ENCODE peak calls at places on chromosomes 7 and 10, in ten cellular contexts. H, R, N, X, U, I, E, Y, Z and W are unnamed samples.

GRCh38 chr10:118958984-118959916 is 70.3 kb upstream of the NANOS1 start:
- DNase-seq in H (peak; percentile 36), R (peak; percentile 84), N (peak; percentile 79), X (peak; percentile 36), U (no peak), I (no peak), E (peak; percentile 86), Y (no peak), Z (peak; percentile 65), W (peak; percentile 82)

GRCh38 chr7:64885520-64886240 is 17.4 kb upstream of the ZNF273 start:
- DNase-seq in H (no peak), R (no peak), N (no peak), X (no peak), U (no peak), I (no peak), E (no peak), Y (no peak), Z (no peak), W (no peak)

GRCh38 chr10:33143160-33143728 is 185.2 kb upstream of the ITGB1 start:
- DNase-seq in H (peak; percentile 86), R (no peak), N (peak; percentile 100), X (no peak), U (no peak), I (no peak), E (peak; percentile 70), Y (peak; percentile 59), Z (no peak), W (no peak)

GRCh38 chr7:27199820-27200760 is at the start of gene HOXA13:
- DNase-seq in H (no peak), R (no peak), N (peak; percentile 92), X (peak; percentile 89), U (no peak), I (no peak), E (no peak), Y (no peak), Z (peak; percentile 83), W (no peak)

GRCh38 chr7:100612730-100613446 is 548 bp downstream of the MOSPD3 start:
- DNase-seq in H (no peak), R (no peak), N (peak; percentile 11), X (peak; percentile 36), U (no peak), I (no peak), E (no peak), Y (no peak), Z (no peak), W (no peak)

GRCh38 chr7:133699390-133699789 is 427.8 kb upstream of the LRGUK start:
- DNase-seq in H (peak; percentile 27), R (no peak), N (no peak), X (no peak), U (no peak), I (no peak), E (peak; percentile 15), Y (no peak), Z (no peak), W (no peak)

GRCh38 chr7:107201795-107202450 is 33.1 kb downstream of the HBP1 start:
- DNase-seq in H (no peak), R (peak; percentile 73), N (peak; percentile 80), X (peak; percentile 47), U (no peak), I (peak; percentile 80), E (peak; percentile 24), Y (no peak), Z (peak; percentile 55), W (peak; percentile 33)

GRCh38 chr7:2517004-2517403 is 2.6 kb upstream of the LFNG start:
- DNase-seq in H (peak; percentile 96), R (no peak), N (peak; percentile 71), X (no peak), U (no peak), I (no peak), E (peak; percentile 79), Y (peak; percentile 79), Z (no peak), W (no peak)

GRCh38 chr10:49281461-49281860 is 17.5 kb upstream of the C10orf71 start:
- DNase-seq in H (no peak), R (peak; percentile 35), N (no peak), X (no peak), U (no peak), I (no peak), E (no peak), Y (no peak), Z (no peak), W (no peak)

GRCh38 chr10:103576862-103577261 is 83.4 kb downstream of the NEURL1 start:
- DNase-seq in H (no peak), R (no peak), N (peak; percentile 17), X (no peak), U (no peak), I (peak; percentile 67), E (no peak), Y (no peak), Z (no peak), W (no peak)

GRCh38 chr7:83546586-83546985 is 102.4 kb downstream of the SEMA3E start:
- DNase-seq in H (peak; percentile 76), R (no peak), N (peak; percentile 70), X (no peak), U (no peak), I (no peak), E (peak; percentile 4), Y (no peak), Z (no peak), W (no peak)

GRCh38 chr7:83548250-83548649 is 100.7 kb downstream of the SEMA3E start:
- DNase-seq in H (no peak), R (no peak), N (no peak), X (no peak), U (no peak), I (no peak), E (no peak), Y (no peak), Z (no peak), W (no peak)

GRCh38 chr7:83547526-83547925 is 101.4 kb downstream of the SEMA3E start:
- DNase-seq in H (peak; percentile 99), R (no peak), N (peak; percentile 95), X (peak; percentile 52), U (no peak), I (peak; percentile 48), E (peak; percentile 48), Y (no peak), Z (peak; percentile 55), W (no peak)

GRCh38 chr7:83550100-83550499 is 98.8 kb downstream of the SEMA3E start:
- DNase-seq in H (peak; percentile 83), R (no peak), N (no peak), X (no peak), U (no peak), I (no peak), E (peak; percentile 57), Y (peak; percentile 21), Z (no peak), W (no peak)
- H3K4me3 ChIP-seq in H (no peak overlapping the region), R (no peak overlapping the region), N (no peak overlapping the region), X (no peak overlapping the region), U (no peak overlapping the region), I (no peak overlapping the region), E (no peak overlapping the region), Y (no peak overlapping the region), Z (no peak overlapping the region), W (no peak overlapping the region)

DNA sequence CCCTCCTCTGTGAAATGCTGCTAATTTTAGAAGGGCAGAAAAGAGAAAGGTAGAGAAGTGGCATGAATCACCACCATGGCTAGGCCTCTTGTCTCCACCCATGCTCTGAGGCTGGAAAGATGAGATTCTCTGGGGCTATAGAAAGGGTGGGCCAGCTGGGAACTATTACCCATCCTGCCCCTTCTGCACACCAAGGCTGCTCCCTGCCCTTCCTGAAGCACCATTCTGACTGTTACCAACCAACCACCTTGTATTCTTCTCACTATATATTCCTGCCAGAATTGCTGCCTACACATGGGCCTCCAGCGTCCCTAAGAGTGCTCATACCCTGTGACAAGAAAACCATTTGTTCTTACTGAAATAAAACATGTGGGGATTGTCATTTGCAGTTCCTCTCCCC is 11.4 kb upstream of the DLX6 start:
- DNase-seq in H (no peak), R (no peak), N (no peak), X (no peak), U (no peak), I (no peak), E (no peak), Y (no peak), Z (no peak), W (no peak)
- H3K4me3 ChIP-seq in H (no peak overlapping the region), R (no peak overlapping the region), N (no peak overlapping the region), X (no peak overlapping the region), U (no peak overlapping the region), I (no peak overlapping the region), E (no peak overlapping the region), Y (no peak overlapping the region), Z (no peak overlapping the region), W (no peak overlapping the region)

GRCh38 chr10:117740696-117741222 is 198.2 kb downstream of the EMX2 start:
- DNase-seq in H (no peak), R (no peak), N (no peak), X (no peak), U (no peak), I (no peak), E (no peak), Y (no peak), Z (no peak), W (no peak)
- H3K4me3 ChIP-seq in H (no peak overlapping the region), R (no peak overlapping the region), N (no peak overlapping the region), X (no peak overlapping the region), U (no peak overlapping the region), I (no peak overlapping the region), E (no peak overlapping the region), Y (no peak overlapping the region), Z (no peak overlapping the region), W (no peak overlapping the region)

GRCh38 chr10:21510218-21511070 is 15.0 kb downstream of the SKIDA1 start:
- DNase-seq in H (no peak), R (no peak), N (no peak), X (no peak), U (no peak), I (no peak), E (peak; percentile 36), Y (no peak), Z (no peak), W (no peak)
- H3K4me3 ChIP-seq in H (peak overlapping the region; percentile 35), R (peak overlapping the region; percentile 62), N (no peak overlapping the region), X (peak overlapping the region; percentile 33), U (peak overlapping the region; percentile 71), I (no peak overlapping the region), E (no peak overlapping the region), Y (peak overlapping the region; percentile 33), Z (no peak overlapping the region), W (peak overlapping the region; percentile 48)

GRCh38 chr10:69425513-69426298 is 9.0 kb upstream of the TACR2 start:
- DNase-seq in H (no peak), R (no peak), N (peak; percentile 89), X (peak; percentile 84), U (no peak), I (no peak), E (no peak), Y (no peak), Z (peak; percentile 69), W (no peak)
- H3K4me3 ChIP-seq in H (no peak overlapping the region), R (no peak overlapping the region), N (no peak overlapping the region), X (no peak overlapping the region), U (no peak overlapping the region), I (no peak overlapping the region), E (no peak overlapping the region), Y (no peak overlapping the region), Z (no peak overlapping the region), W (no peak overlapping the region)

DNA sequence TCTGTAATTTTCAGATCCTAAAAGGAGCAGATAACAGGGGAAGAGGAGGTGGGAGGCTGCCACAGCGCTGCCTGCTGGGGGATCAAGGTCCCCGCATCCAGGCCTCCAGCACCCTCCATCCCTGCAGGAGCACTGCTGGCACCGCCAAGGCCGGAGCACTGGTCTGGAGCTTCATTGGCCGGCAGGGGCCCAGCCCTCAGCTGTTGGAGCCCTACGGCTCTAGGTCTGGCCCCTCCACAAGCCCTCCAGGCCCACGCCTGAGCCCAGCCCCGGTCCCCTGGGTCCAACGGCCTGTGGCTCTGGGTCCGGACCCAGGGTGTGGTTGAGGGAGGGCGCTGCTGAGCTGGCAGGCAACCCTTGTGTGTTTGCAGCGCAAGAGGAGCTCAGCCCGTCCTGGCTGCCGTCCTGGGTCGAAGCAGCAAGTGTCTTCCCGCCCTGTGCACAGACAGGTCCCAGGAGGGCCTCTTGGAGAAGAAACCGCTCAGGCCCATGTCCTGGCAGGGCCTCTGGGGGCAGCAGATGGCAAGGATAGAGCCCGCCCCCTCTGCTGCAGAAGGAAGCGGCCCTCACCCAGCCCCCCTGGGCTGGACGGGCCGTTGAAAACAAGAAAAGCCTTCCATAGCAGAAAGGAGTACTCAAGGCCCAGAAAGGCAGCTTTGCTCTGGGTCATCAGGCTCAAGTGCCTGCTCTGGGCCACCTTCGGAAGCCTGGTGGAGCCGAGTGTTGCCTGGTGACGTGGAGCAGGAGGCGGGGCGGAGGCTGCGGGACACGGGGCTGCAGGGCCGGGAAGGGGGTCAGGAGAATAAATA is 54.3 kb upstream of the TNRC18 start:
- DNase-seq in H (no peak), R (peak; percentile 58), N (no peak), X (peak; percentile 46), U (no peak), I (no peak), E (peak; percentile 26), Y (no peak), Z (no peak), W (peak; percentile 44)
- H3K4me3 ChIP-seq in H (no peak overlapping the region), R (peak overlapping the region; percentile 44), N (no peak overlapping the region), X (no peak overlapping the region), U (peak overlapping the region; percentile 66), I (no peak overlapping the region), E (no peak overlapping the region), Y (no peak overlapping the region), Z (no peak overlapping the region), W (peak overlapping the region; percentile 48)